ENCODE peak calls at places on chromosome 12, in nine cellular contexts. L, W, Q, U, J, C, P, H and E are unnamed samples.

GRCh38 chr12:99553461-99553860 is 94.1 kb upstream of the GARIN6 start:
- DNase-seq in L (no peak), W (no peak), Q (no peak), U (no peak), J (no peak), C (no peak), P (no peak), H (no peak), E (no peak)

GRCh38 chr12:121794532-121795028 is 1.1 kb upstream of the RHOF start:
- DNase-seq in L (peak; percentile 66), W (no peak), Q (no peak), U (no peak), J (no peak), C (no peak), P (no peak), H (no peak), E (no peak)

GRCh38 chr12:118541945-118542344 is 165.6 kb downstream of the SUDS3 start:
- DNase-seq in L (no peak), W (no peak), Q (no peak), U (no peak), J (no peak), C (no peak), P (no peak), H (no peak), E (peak; percentile 46)

GRCh38 chr12:125143491-125143890 is 78.3 kb downstream of the AACS start:
- DNase-seq in L (no peak), W (no peak), Q (no peak), U (no peak), J (no peak), C (peak; percentile 36), P (no peak), H (peak; percentile 69), E (no peak)

GRCh38 chr12:19915392-19916192 is 452.7 kb upstream of the PDE3A start:
- DNase-seq in L (no peak), W (no peak), Q (no peak), U (no peak), J (peak; percentile 63), C (no peak), P (no peak), H (peak; percentile 83), E (no peak)

GRCh38 chr12:51295651-51296050 is 25.4 kb upstream of the SMAGP start:
- DNase-seq in L (no peak), W (no peak), Q (no peak), U (no peak), J (no peak), C (no peak), P (no peak), H (no peak), E (no peak)

GRCh38 chr12:66916189-66916588 is 237.3 kb upstream of the GRIP1 start:
- DNase-seq in L (no peak), W (peak; percentile 51), Q (no peak), U (no peak), J (no peak), C (no peak), P (no peak), H (no peak), E (no peak)

GRCh38 chr12:119158004-119158776 is 20.5 kb upstream of the HSPB8 start:
- DNase-seq in L (no peak), W (no peak), Q (no peak), U (no peak), J (no peak), C (no peak), P (no peak), H (no peak), E (no peak)

GRCh38 chr12:81450920-81451739 is 308.0 kb downstream of the PPFIA2 start:
- DNase-seq in L (peak; percentile 30), W (peak; percentile 13), Q (peak; percentile 70), U (peak; percentile 89), J (peak; percentile 48), C (peak; percentile 9), P (peak; percentile 10), H (peak; percentile 81), E (peak; percentile 53)

DNA sequence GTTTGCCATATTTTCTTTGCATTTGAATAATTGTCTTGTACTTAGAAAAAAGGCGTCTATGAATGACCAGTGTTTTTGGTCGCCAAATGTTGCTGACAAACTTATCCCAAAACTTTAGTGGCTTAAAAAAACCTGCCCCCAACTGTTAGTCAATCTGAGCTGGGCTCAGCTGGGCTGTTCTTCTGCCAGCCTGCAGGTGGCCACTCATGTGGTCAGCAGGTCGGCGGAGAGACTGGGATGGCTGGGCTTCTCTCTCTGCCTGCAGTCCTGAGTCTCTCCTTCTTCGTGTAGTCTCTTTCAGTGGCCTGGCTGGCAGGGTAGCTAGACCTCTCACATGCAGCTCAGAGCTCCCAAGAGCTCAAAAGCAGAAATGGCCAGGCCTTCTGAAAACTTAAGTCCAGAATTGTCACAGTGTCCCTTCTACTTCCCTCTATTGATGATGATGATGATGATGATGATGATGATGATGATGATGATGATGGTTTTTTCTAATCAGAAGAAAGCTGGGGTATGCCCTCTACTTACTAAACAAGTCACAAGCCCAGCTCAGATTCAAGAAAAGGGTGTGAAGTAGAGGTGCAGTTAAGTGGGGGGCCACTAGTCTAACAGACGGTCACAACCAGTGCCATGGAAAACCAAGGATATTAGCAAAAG is 87.9 kb downstream of the PTPN11 start:
- DNase-seq in L (no peak), W (no peak), Q (no peak), U (peak; percentile 61), J (no peak), C (no peak), P (no peak), H (peak; percentile 2), E (no peak)
- TF ChIP-seq CTCF in L (no peak), W (no peak), Q (no peak), U (peak; percentile 66), J (no peak), C (no peak), P (peak; percentile 6), H (no peak), E (no peak)

GRCh38 chr12:82910246-82910893 is 223.7 kb downstream of the TMTC2 start:
- DNase-seq in L (no peak), W (no peak), Q (peak; percentile 31), U (peak; percentile 72), J (no peak), C (no peak), P (no peak), H (no peak), E (no peak)
- TF ChIP-seq CTCF in L (no peak), W (no peak), Q (no peak), U (peak; percentile 63), J (no peak), C (no peak), P (no peak), H (no peak), E (no peak)

DNA sequence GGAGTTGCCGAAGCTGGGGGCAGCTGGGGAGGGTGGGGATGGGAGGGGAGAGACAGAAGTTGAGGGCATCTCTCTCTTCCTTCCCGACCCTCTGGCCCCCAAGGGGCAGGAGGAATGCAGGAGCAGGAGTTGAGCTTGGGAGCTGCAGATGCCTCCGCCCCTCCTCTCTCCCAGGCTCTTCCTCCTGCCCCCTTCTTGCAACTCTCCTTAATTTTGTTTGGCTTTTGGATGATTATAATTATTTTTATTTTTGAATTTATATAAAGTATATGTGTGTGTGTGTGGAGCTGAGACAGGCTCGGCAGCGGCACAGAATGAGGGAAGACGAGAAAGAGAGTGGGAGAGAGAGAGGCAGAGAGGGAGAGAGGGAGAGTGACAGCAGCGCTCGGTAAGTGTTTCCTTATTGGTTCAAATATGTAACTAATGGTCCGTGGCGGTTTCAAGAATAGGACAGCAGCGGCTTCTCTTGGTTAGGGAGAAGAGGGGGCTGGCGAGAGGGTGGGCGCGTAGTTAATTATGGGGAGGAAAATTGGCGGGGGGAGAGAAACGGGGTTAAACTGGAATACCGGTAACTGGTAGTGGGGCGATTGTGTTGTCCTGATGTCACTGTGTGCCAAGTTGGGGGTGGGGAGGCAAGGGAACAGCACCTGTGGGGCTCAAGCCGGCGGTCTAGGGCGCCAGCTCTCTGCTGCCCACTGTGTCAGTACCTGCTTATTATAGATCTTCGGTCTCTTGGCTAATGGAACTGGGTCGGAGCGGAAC is 8.4 kb downstream of the HOXC8 start:
- DNase-seq in L (peak; percentile 61), W (no peak), Q (no peak), U (peak; percentile 76), J (no peak), C (no peak), P (no peak), H (no peak), E (no peak)
- TF ChIP-seq CTCF in L (no peak), W (peak; percentile 19), Q (no peak), U (peak; percentile 16), J (peak; percentile 8), C (no peak), P (peak; percentile 23), H (no peak), E (no peak)

GRCh38 chr12:13670249-13670648 is 311.2 kb downstream of the GRIN2B start:
- DNase-seq in L (no peak), W (no peak), Q (no peak), U (no peak), J (no peak), C (no peak), P (no peak), H (no peak), E (no peak)
- TF ChIP-seq CTCF in L (no peak), W (no peak), Q (no peak), U (no peak), J (no peak), C (no peak), P (no peak), H (no peak), E (no peak)

GRCh38 chr12:98294426-98294825 is 221.0 kb upstream of the TMPO start:
- DNase-seq in L (no peak), W (no peak), Q (no peak), U (no peak), J (no peak), C (no peak), P (no peak), H (no peak), E (no peak)

GRCh38 chr12:98291828-98292227 is 223.6 kb upstream of the TMPO start:
- DNase-seq in L (no peak), W (no peak), Q (no peak), U (peak; percentile 91), J (no peak), C (no peak), P (no peak), H (no peak), E (peak; percentile 20)

GRCh38 chr12:98295681-98296080 is 219.7 kb upstream of the TMPO start:
- DNase-seq in L (no peak), W (no peak), Q (no peak), U (no peak), J (no peak), C (no peak), P (no peak), H (no peak), E (no peak)

GRCh38 chr12:98297557-98297956 is 217.8 kb upstream of the TMPO start:
- DNase-seq in L (no peak), W (no peak), Q (no peak), U (no peak), J (no peak), C (no peak), P (no peak), H (no peak), E (no peak)

DNA sequence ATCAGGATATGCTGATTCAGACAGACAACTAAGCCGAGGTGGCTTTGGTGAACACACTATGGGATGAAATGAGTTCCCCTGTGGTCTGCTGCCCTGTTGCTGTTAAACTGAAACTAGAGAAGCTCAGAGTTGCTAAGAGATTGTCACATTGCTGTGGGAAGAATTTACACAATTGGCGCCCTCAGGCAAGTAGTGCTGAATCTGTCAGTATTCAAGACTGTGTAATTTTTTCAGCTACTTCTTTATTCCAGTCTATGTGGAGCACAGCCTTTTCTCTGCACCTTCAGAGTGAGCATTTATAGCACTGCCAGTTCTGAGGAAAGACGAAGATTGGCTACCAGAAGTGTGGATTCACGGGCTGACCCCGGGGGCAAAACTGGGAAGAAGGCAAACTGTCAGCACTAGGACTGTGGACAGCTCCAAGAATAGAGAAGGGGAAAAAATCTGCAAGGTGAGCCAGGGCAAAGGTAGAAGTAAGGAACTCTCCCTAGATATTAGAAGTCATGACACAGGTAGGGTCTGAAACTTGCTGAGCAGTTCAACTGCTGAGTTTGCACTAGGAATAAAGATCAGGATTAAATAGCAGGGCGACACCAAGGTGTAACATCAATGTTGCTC is 218.8 kb upstream of the TMPO start:
- DNase-seq in L (no peak), W (no peak), Q (peak; percentile 38), U (peak; percentile 86), J (no peak), C (no peak), P (no peak), H (no peak), E (no peak)
- TF ChIP-seq CTCF in L (no peak), W (no peak), Q (no peak), U (no peak), J (no peak), C (no peak), P (no peak), H (no peak), E (no peak)